ENCODE peak calls at places on chromosomes 11 and 22, in eight cellular contexts. V is small intestine, Y is RWPE1, O is T-helper 9 cell, H is aorta, R is Ammon's horn, G is HT-29, C is iPS-NIHi11. K is an unnamed sample.
A peak's percentile ranks its signal among the peaks of the same experiment; 100 is the strongest.

GRCh38 chr22:36225333-36225922 is 13.9 kb downstream of the APOL2 start:
- DNase-seq in G (no peak), C (no peak), V (no peak), R (no peak), H (no peak), O (no peak), Y (no peak), K (no peak)

GRCh38 chr22:38868886-38869381 is 3.1 kb downstream of the CBX6 start:
- DNase-seq in C (peak; percentile 86), V (peak; percentile 69), R (peak; percentile 82), Y (peak; percentile 60), H (peak; percentile 95), G (peak; percentile 68), O (peak; percentile 89), K (peak; percentile 82)

GRCh38 chr22:34736081-34736480 is 329.9 kb upstream of the ISX start:
- DNase-seq in V (no peak), O (no peak), R (no peak), G (no peak), H (no peak), C (no peak), Y (no peak), K (no peak)

GRCh38 chr11:73350908-73351636 is 25.1 kb upstream of the RELT start:
- DNase-seq in H (no peak), R (peak; percentile 76), Y (peak; percentile 84), G (peak; percentile 82), O (peak; percentile 37), C (peak; percentile 85), V (peak; percentile 60), K (peak; percentile 59)

GRCh38 chr11:86671386-86672006 is 920 bp downstream of the ME3 start:
- DNase-seq in V (peak; percentile 45), O (no peak), C (peak; percentile 26), Y (peak; percentile 21), R (no peak), H (peak; percentile 93), G (peak; percentile 67), K (peak; percentile 82)

GRCh38 chr11:119432484-119433368 is 9.8 kb upstream of the THY1 start:
- DNase-seq in V (no peak), H (no peak), C (no peak), Y (peak; percentile 62), O (no peak), G (no peak), R (peak; percentile 36), K (no peak)

GRCh38 chr11:74000770-74001169 is 8.1 kb downstream of the UCP3 start:
- DNase-seq in Y (no peak), V (no peak), H (peak; percentile 37), R (no peak), O (no peak), G (no peak), C (no peak), K (no peak)

GRCh38 chr11:47143322-47143721 is 33.4 kb downstream of the ARFGAP2 start:
- DNase-seq in H (no peak), C (no peak), G (no peak), V (no peak), O (no peak), Y (peak; percentile 41), R (no peak), K (no peak)

GRCh38 chr11:119590651-119591308 is 138.2 kb downstream of the NECTIN1 start:
- DNase-seq in C (peak; percentile 70), O (no peak), Y (peak; percentile 71), V (peak; percentile 62), G (peak; percentile 8), H (no peak), R (no peak), K (no peak)

K was measured in transverse colon.